ENCODE peak calls at places on chromosome 21, in nine cellular contexts. R is cardiac fibroblast, P is BJ, G is choroid plexus epithelial cell, F is lung, N is MM.1S, Z is left lung, D is cardiac muscle cell, C is AG04449. Y is an unnamed sample.

GRCh38 chr21:35646606-35647005 is 413.7 kb downstream of the SETD4 start:
- DNase-seq in D (no peak), N (no peak), Z (no peak), R (no peak), G (no peak), C (no peak), P (no peak), F (no peak), Y (no peak)

GRCh38 chr21:35027558-35028450 is 21.3 kb downstream of the RUNX1 start:
- DNase-seq in D (no peak), F (no peak), Z (no peak), R (no peak), G (no peak), N (peak; percentile 66), C (no peak), P (no peak), Y (no peak)

GRCh38 chr21:16159213-16159970 is 429.6 kb downstream of the USP25 start:
- DNase-seq in N (no peak), Z (no peak), C (no peak), F (no peak), G (no peak), P (peak; percentile 13), D (no peak), R (no peak), Y (no peak)

GRCh38 chr21:15935530-15935929 is 205.7 kb downstream of the USP25 start:
- DNase-seq in C (no peak), G (no peak), R (no peak), P (no peak), D (no peak), Z (no peak), F (no peak), N (no peak), Y (peak; percentile 19)

GRCh38 chr21:34900376-34900775 is 148.7 kb downstream of the RUNX1 start:
- DNase-seq in D (no peak), G (no peak), N (no peak), P (peak; percentile 82), F (no peak), R (no peak), Z (no peak), C (no peak), Y (no peak)

GRCh38 chr21:45319461-45320211 is 31.9 kb upstream of the POFUT2 start:
- DNase-seq in R (no peak), F (no peak), N (no peak), G (peak; percentile 53), D (no peak), Z (peak; percentile 35), P (no peak), C (no peak), Y (no peak)

GRCh38 chr21:37153193-37153934 is 80.3 kb downstream of the TTC3 start:
- DNase-seq in P (peak; percentile 89), C (peak; percentile 66), N (no peak), G (peak; percentile 87), R (peak; percentile 83), F (no peak), Z (no peak), D (peak; percentile 88), Y (no peak)

GRCh38 chr21:19853709-19854575 is 1144.3 kb upstream of the NCAM2 start:
- DNase-seq in F (no peak), D (no peak), G (no peak), P (no peak), N (peak; percentile 15), R (no peak), Z (peak; percentile 33), C (no peak), Y (no peak)

GRCh38 chr21:38268859-38269566 is 12.2 kb downstream of the KCNJ15 start:
- DNase-seq in F (no peak), N (peak; percentile 86), D (no peak), Z (no peak), P (no peak), G (no peak), R (no peak), C (no peak), Y (no peak)

GRCh38 chr21:38272215-38272614 is 15.4 kb downstream of the KCNJ15 start:
- DNase-seq in D (no peak), R (no peak), F (no peak), P (no peak), Z (no peak), C (no peak), G (no peak), N (peak; percentile 91), Y (no peak)

GRCh38 chr21:38277501-38278111 is 20.8 kb downstream of the KCNJ15 start:
- DNase-seq in P (peak; percentile 94), D (peak; percentile 96), R (peak; percentile 95), F (no peak), C (peak; percentile 96), N (no peak), G (peak; percentile 99), Z (peak; percentile 77), Y (peak; percentile 99)

GRCh38 chr21:38269567-38269917 is 12.8 kb downstream of the KCNJ15 start:
- DNase-seq in F (no peak), N (peak; percentile 95), P (no peak), C (no peak), R (no peak), G (no peak), D (no peak), Z (no peak), Y (no peak)

GRCh38 chr21:38273745-38274544 is 17.2 kb downstream of the KCNJ15 start:
- DNase-seq in R (no peak), N (no peak), P (no peak), F (no peak), Z (no peak), D (no peak), G (peak; percentile 54), C (no peak), Y (no peak)
- H3K4me3 ChIP-seq in R (no peak overlapping the region), N (no peak overlapping the region), P (no peak overlapping the region), F (no peak overlapping the region), Z (no peak overlapping the region), D (no peak overlapping the region), G (no peak overlapping the region), C (no peak overlapping the region), Y (no peak overlapping the region)

GRCh38 chr21:33388188-33388587 is 15.0 kb upstream of the IFNGR2 start:
- DNase-seq in P (no peak), F (no peak), C (no peak), Z (no peak), G (no peak), N (no peak), D (no peak), R (no peak), Y (no peak)

GRCh38 chr21:33384851-33385331 is 18.3 kb upstream of the IFNGR2 start:
- DNase-seq in G (no peak), R (no peak), D (no peak), P (no peak), F (no peak), Z (no peak), C (no peak), N (no peak), Y (peak; percentile 59)

GRCh38 chr21:33390479-33390878 is 12.7 kb upstream of the IFNGR2 start:
- DNase-seq in R (no peak), Z (no peak), N (no peak), F (no peak), D (no peak), G (no peak), C (no peak), P (no peak), Y (no peak)

GRCh38 chr21:33383056-33383888 is 19.9 kb upstream of the IFNGR2 start:
- DNase-seq in D (peak; percentile 78), C (no peak), G (peak; percentile 88), R (peak; percentile 74), P (no peak), Z (peak; percentile 85), N (peak; percentile 97), F (peak; percentile 58), Y (peak; percentile 90)

DNA sequence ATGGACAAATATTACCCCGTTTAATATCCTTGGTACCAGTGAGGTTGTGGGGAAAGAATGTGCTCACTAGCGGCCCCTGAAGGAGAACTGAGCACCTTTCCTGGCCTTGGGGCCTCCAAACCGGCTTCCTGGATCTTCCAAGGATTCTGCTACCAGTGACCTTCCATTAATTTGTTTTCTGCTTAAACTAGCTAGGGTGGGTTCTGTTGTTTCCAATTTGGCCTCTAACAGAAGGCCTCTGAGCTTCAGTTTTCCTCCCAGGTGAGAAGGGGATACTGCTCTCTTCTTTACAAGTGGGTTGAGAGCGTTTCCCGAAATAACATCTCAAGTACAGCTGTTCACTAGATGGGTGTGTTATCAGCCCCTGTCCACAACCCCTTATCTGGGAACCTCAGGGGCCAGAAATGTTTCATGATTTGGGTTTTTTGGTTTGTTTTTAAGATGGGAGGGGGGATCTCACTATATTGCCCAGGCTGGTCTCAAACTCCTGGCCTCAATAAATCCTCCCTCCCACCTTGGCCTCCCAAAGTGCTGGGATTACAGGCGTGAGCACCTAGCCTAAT is 16.9 kb upstream of the IFNGR2 start:
- DNase-seq in P (no peak), R (no peak), N (no peak), C (no peak), D (no peak), F (no peak), Z (no peak), G (no peak), Y (no peak)
- TF ChIP-seq CTCF in P (peak; percentile 16), R (peak; percentile 44), N (peak; percentile 28), C (no peak), D (peak; percentile 38), F (no peak), Z (no peak), G (peak; percentile 55), Y (peak; percentile 30)

GRCh38 chr21:31502537-31503143 is 156.9 kb upstream of the SOD1 start:
- DNase-seq in G (no peak), F (no peak), P (no peak), C (no peak), Z (no peak), R (no peak), N (no peak), D (no peak), Y (no peak)

GRCh38 chr21:31503467-31503866 is 156.0 kb upstream of the SOD1 start:
- DNase-seq in R (no peak), P (no peak), D (no peak), G (no peak), Z (no peak), C (no peak), N (no peak), F (no peak), Y (no peak)

GRCh38 chr21:31500071-31500470 is 156.0 kb upstream of the TIAM1 start:
- DNase-seq in G (no peak), N (no peak), C (no peak), D (no peak), R (no peak), F (no peak), P (no peak), Z (no peak), Y (no peak)

GRCh38 chr21:31500976-31501375 is 156.9 kb upstream of the TIAM1 start:
- DNase-seq in G (no peak), N (no peak), F (no peak), P (no peak), Z (no peak), R (no peak), C (no peak), D (no peak), Y (no peak)

GRCh38 chr21:31501921-31502320 is 157.6 kb upstream of the SOD1 start:
- DNase-seq in G (no peak), D (no peak), P (no peak), Z (no peak), N (no peak), C (no peak), F (no peak), R (no peak), Y (no peak)
- H3K4me3 ChIP-seq in G (no peak overlapping the region), D (no peak overlapping the region), P (no peak overlapping the region), Z (no peak overlapping the region), N (no peak overlapping the region), C (no peak overlapping the region), F (no peak overlapping the region), R (no peak overlapping the region), Y (no peak overlapping the region)

DNA sequence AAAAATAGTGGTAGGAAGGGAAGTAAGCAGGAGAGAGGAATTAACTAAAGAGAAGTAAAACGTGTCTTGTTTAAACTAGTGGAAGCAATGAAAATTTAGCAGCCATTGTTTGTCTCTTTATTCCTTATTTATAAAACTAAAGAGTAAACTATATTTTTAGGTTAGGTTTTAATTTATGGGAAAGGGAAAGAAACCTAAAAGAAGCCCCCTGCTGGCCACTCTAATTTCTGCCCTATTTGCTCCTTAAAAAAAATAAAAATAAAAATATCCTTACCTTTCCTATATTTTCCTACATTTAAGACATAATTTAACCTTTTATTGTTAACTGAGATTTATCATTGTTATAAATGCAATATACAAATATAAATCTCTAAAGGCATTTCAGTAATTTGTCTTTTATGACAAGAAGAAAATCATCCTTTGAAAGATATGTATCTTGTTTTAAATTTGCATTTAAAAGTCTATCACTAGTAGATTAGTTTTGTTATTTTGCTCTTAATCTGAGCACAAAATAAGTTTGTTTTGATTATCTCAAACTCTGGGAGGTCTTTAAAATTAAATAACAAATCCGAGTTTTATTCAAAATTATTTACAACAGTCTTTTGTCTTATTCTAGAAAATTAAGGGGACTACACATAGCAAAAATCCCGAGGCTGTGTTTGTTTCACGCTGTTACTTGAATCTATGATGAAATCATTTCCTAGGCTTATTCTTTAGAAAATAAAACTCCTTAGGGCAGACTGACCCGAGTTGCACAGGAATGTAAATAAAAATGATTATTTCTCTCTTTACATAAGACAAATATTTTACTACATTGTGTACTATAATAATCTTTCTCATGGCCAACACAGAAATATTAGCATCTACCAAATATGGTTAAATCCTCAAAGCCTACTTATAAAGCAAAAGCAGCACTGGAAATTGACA is 201.7 kb downstream of the NRIP1 start:
- DNase-seq in R (peak; percentile 42), G (peak; percentile 56), N (peak; percentile 10), C (no peak), F (no peak), Z (no peak), D (peak; percentile 43), P (no peak), Y (no peak)
- TF ChIP-seq CTCF in R (peak; percentile 56), G (peak; percentile 69), N (peak; percentile 48), C (peak; percentile 21), F (no peak), Z (peak; percentile 59), D (peak; percentile 71), P (peak; percentile 59), Y (peak; percentile 58)